ENCODE peak calls at places on chromosomes 13 and 19, in ten cellular contexts. O is cardiac muscle cell, S is mesenchymal stem cell, R is Caco-2, Z is left ventricle myocardium inferior, F is colonic mucosa, L is GM23248, X is body of pancreas, C is IMR-90, J is tibial artery. E is an unnamed sample. For H3K4me1, the result is how much of the 10 kb centered on the place peaks cover.

GRCh38 chr19:15266683-15267082 is 34.4 kb upstream of the EPHX3 start:
- DNase-seq in F (no peak), R (no peak), O (no peak), C (no peak), Z (no peak), S (no peak), J (no peak), L (no peak), X (no peak), E (no peak)

GRCh38 chr19:8640402-8641004 is 10.1 kb downstream of the NFILZ start:
- DNase-seq in O (peak), F (no peak), C (no peak), R (peak), S (no peak), L (peak), J (peak), Z (peak), X (peak), E (peak)

GRCh38 chr13:76861859-76862258 is 24.3 kb downstream of the KCTD12 start:
- DNase-seq in F (no peak), R (no peak), X (no peak), O (no peak), Z (no peak), C (no peak), L (no peak), J (no peak), S (no peak), E (no peak)

GRCh38 chr13:108093616-108094015 is 121.7 kb downstream of the LIG4 start:
- DNase-seq in C (no peak), Z (no peak), S (no peak), F (no peak), L (no peak), J (no peak), O (no peak), X (no peak), R (no peak), E (no peak)

GRCh38 chr19:38727868-38728660 is 16.2 kb downstream of the CAPN12 start:
- DNase-seq in X (peak), C (no peak), R (no peak), S (peak), L (no peak), O (peak), F (no peak), J (no peak), Z (peak), E (no peak)

GRCh38 chr13:57666554-57666953 is 35.0 kb downstream of the PCDH17 start:
- DNase-seq in Z (no peak), F (no peak), J (no peak), L (no peak), R (no peak), O (no peak), C (no peak), S (no peak), X (no peak), E (no peak)

GRCh38 chr13:48979892-48980291 is 4.2 kb downstream of the FNDC3A start:
- DNase-seq in F (no peak), O (no peak), R (no peak), C (no peak), L (no peak), Z (no peak), X (no peak), S (no peak), J (no peak), E (no peak)

GRCh38 chr19:47226426-47227346 is 4.3 kb downstream of the BBC3 start:
- DNase-seq in F (peak), Z (peak), S (peak), C (peak), R (peak), O (peak), L (peak), J (peak), X (peak), E (peak)

GRCh38 chr19:5001547-5002131 is 32.7 kb downstream of the KDM4B start:
- DNase-seq in X (peak), O (peak), R (no peak), S (peak), Z (no peak), F (no peak), C (peak), J (no peak), L (peak), E (no peak)

GRCh38 chr13:27401210-27401609 is 23.2 kb upstream of the GTF3A start:
- DNase-seq in J (no peak), X (no peak), C (no peak), S (no peak), L (peak), O (no peak), Z (peak), F (peak), R (no peak), E (peak)

GRCh38 chr13:19860884-19861655 is 2.4 kb downstream of the ZMYM5 start:
- DNase-seq in L (peak), J (no peak), R (no peak), S (peak), C (peak), Z (no peak), F (no peak), X (no peak), O (peak), E (no peak)

GRCh38 chr19:50890422-50891252 is 17.4 kb downstream of the KLK2 start:
- DNase-seq in R (no peak), J (no peak), X (no peak), F (no peak), Z (no peak), S (no peak), O (peak), L (peak), C (peak), E (no peak)

GRCh38 chr19:14031719-14032480 is at the start of gene IL27RA:
- DNase-seq in L (peak), R (peak), O (peak), J (peak), X (peak), C (peak), Z (peak), F (peak), S (peak), E (peak)

GRCh38 chr19:49676136-49676689 is 858 bp upstream of the PRMT1 start:
- DNase-seq in F (peak), J (no peak), X (peak), C (peak), S (peak), R (no peak), Z (peak), O (peak), L (peak), E (peak)

GRCh38 chr13:99043700-99044300 is 65.9 kb upstream of the DOCK9 start:
- DNase-seq in O (no peak), Z (no peak), L (no peak), F (no peak), J (no peak), S (no peak), X (no peak), C (no peak), R (no peak), E (no peak)

GRCh38 chr13:51803018-51803417 is 945 bp downstream of the DHRS12 start:
- DNase-seq in F (peak), R (no peak), J (no peak), S (no peak), Z (no peak), C (no peak), O (no peak), X (no peak), L (peak), E (no peak)

GRCh38 chr13:41696163-41697003 is 239.0 kb downstream of the RGCC start:
- DNase-seq in X (no peak), F (no peak), R (peak), S (peak), Z (no peak), L (peak), O (peak), J (no peak), C (peak), E (no peak)

GRCh38 chr19:29793116-29793727 is 18.6 kb upstream of the CCNE1 start:
- DNase-seq in R (no peak), S (no peak), Z (no peak), X (no peak), L (no peak), J (no peak), F (no peak), O (no peak), C (no peak), E (peak)

GRCh38 chr19:6663236-6664187 is 6.4 kb downstream of the TNFSF14 start:
- DNase-seq in F (no peak), Z (no peak), J (no peak), C (no peak), X (no peak), R (no peak), S (no peak), L (peak), O (peak), E (no peak)

DNA sequence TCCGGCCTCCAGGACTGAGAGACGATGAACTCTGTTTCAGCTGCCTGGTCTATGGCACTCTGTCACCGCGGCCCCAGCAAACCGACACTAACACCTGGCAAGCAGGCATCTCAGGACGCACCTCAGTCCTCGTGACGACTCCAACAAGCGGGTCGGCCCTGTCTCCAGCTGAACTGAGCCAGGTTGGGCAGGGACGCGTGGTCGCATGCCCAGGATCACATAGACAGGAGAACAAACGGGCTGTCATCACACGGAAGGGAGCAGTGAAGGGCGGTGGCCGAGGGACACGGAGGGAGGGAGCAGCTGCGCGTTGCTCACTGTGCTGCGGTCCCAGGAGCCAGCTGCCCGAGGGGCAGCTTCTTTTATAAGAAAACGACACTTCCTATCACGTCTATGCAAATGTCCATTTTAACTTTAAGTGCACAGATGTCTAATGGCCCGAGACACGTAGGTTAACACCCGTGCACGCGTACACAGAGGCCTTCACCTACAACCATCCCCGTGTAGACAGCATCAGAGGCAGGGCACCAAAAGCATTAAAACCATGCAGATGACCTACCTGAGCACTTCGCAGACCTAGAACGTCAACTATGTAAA is 8.9 kb downstream of the SGTA start:
- DNase-seq in J (no peak), L (no peak), C (no peak), O (no peak), F (no peak), X (no peak), R (no peak), Z (peak), S (no peak), E (peak)
- H3K4me1 ChIP-seq in J (under half), L (under half), C (under half), O (under half), F (under half), X (under half), R (under half), Z (half or more), S (under half), E (half or more)

GRCh38 chr13:79097201-79097600 is 308.9 kb downstream of the RBM26 start:
- DNase-seq in Z (no peak), X (no peak), R (no peak), C (no peak), O (no peak), S (no peak), J (no peak), F (no peak), L (no peak), E (no peak)
- H3K4me1 ChIP-seq in Z (under half), X (under half), R (under half), C (under half), O (under half), S (under half), J (under half), F (under half), L (under half), E (under half)

GRCh38 chr13:40352385-40352778 is 314.1 kb downstream of the FOXO1 start:
- DNase-seq in F (no peak), X (peak), R (no peak), C (no peak), Z (peak), S (no peak), L (peak), J (no peak), O (peak), E (peak)
- H3K4me1 ChIP-seq in F (under half), X (under half), R (under half), C (under half), Z (under half), S (under half), L (under half), J (under half), O (under half), E (under half)

GRCh38 chr19:56111601-56112312 is 9.3 kb downstream of the ZNF787 start:
- DNase-seq in O (no peak), Z (peak), F (peak), S (no peak), J (no peak), R (no peak), L (no peak), X (peak), C (no peak), E (peak)

GRCh38 chr19:56112313-56112709 is 8.8 kb downstream of the ZNF787 start:
- DNase-seq in R (no peak), C (no peak), X (no peak), S (no peak), O (no peak), L (no peak), F (no peak), Z (no peak), J (no peak), E (no peak)

GRCh38 chr19:56114051-56114694 is 6.9 kb downstream of the ZNF787 start:
- DNase-seq in L (no peak), S (no peak), O (no peak), J (no peak), X (no peak), R (no peak), Z (no peak), C (no peak), F (no peak), E (no peak)

GRCh38 chr19:56114711-56115110 is 6.4 kb downstream of the ZNF787 start:
- DNase-seq in R (no peak), J (no peak), O (no peak), L (no peak), F (no peak), Z (no peak), X (no peak), S (no peak), C (no peak), E (no peak)

GRCh38 chr19:56113071-56113632 is 7.9 kb downstream of the ZNF787 start:
- DNase-seq in L (no peak), X (no peak), S (no peak), J (no peak), Z (no peak), F (no peak), O (no peak), R (no peak), C (no peak), E (no peak)
- H3K4me1 ChIP-seq in L (under half), X (half or more), S (half or more), J (half or more), Z (half or more), F (under half), O (half or more), R (under half), C (under half), E (half or more)

DNA sequence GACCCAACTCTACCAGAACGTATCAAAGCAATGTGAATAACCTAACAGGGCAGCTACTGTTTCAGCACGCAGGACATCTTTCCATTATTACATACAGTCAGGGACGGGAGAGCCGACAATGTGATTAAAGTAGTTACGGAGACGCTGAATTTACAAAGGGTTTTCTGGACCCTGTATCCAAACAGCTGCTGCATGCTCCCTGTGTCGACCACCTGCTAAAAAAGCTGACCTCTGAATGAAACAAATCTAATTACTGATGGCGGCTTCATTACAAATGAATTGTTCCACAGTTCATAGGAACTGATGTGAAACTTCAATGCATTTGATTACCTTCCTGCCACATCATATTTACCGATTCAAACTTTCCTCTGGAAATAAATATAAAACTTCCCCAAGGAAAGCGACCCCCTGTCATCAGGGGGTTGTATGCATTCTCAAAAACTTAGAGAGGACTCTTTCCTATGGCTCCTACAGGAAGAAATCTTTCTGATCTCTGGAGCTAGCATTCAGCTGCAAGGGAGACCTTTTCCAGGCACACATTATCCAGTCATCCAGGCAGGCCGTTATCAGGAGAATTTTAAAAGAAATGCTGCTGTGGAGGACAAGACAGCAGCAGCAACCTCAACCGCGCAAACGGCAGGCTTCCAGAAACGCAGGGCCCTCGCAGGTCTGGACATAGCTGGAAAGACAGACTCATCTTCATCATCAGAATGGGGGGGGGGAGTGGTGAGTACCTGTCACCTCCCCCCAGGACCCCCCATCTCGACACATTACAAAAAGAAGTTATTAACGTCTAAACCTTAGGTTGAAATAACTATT is 3.1 kb downstream of the EFNB2 start:
- DNase-seq in O (peak), S (peak), X (no peak), R (no peak), C (peak), J (no peak), F (peak), L (peak), Z (no peak), E (no peak)
- H3K4me1 ChIP-seq in O (under half), S (under half), X (under half), R (under half), C (under half), J (under half), F (under half), L (under half), Z (half or more), E (under half)

DNA sequence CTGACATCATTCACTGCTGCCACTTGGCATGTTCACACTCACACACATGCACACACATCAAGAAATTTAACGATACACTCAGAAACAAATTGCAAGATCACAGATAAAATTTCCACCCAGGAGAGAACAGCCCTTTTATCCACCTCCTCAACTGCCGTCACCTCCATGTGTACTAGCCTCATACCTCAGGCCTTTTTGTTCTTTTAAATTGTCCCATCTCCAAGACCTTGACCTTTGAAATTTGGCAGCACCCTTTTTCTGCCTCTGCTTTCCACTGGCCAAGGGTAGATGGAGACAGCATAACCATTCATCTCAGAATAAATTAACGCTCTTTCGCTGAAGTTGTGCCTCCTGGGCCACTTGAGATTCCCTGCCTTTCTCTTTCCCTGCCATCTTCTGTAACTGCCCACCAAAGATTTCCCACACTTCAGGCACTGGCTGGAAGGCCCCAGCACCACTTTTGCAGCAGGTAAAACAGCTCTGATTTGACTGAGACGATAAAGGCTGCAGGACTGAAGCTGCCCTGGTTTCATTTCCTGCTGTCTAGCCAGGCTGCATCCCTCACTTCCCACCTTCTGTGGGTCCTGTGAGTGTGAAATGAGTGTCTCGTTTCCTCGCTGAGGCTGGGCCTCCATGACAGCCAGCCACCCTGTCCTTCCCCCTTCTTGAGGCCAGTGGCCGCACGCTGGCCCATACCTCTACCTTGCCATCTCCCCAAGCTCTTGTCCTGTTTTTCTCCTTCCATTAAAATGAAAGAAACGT is 39.3 kb downstream of the MBNL2 start:
- DNase-seq in X (no peak), Z (no peak), C (no peak), O (no peak), R (no peak), F (no peak), J (no peak), S (no peak), L (no peak), E (no peak)
- H3K4me1 ChIP-seq in X (half or more), Z (half or more), C (under half), O (under half), R (half or more), F (under half), J (half or more), S (under half), L (under half), E (half or more)

GRCh38 chr19:32676186-32676894 is 692 bp downstream of the RGS9BP start:
- DNase-seq in J (no peak), Z (no peak), C (no peak), X (peak), S (no peak), O (no peak), F (no peak), L (peak), R (peak), E (peak)

GRCh38 chr19:32675720-32676185 is at the start of gene RGS9BP:
- DNase-seq in L (peak), J (peak), S (peak), F (peak), O (peak), C (peak), R (peak), Z (peak), X (peak), E (peak)

GRCh38 chr19:32673573-32673972 is 1.4 kb downstream of the ANKRD27 start:
- DNase-seq in C (no peak), R (no peak), L (no peak), J (no peak), Z (no peak), O (no peak), F (no peak), X (no peak), S (no peak), E (no peak)

GRCh38 chr19:32674959-32675719 is at the start of gene ANKRD27:
- DNase-seq in L (peak), O (peak), X (peak), F (peak), S (peak), R (peak), J (peak), C (peak), Z (peak), E (peak)

DNA sequence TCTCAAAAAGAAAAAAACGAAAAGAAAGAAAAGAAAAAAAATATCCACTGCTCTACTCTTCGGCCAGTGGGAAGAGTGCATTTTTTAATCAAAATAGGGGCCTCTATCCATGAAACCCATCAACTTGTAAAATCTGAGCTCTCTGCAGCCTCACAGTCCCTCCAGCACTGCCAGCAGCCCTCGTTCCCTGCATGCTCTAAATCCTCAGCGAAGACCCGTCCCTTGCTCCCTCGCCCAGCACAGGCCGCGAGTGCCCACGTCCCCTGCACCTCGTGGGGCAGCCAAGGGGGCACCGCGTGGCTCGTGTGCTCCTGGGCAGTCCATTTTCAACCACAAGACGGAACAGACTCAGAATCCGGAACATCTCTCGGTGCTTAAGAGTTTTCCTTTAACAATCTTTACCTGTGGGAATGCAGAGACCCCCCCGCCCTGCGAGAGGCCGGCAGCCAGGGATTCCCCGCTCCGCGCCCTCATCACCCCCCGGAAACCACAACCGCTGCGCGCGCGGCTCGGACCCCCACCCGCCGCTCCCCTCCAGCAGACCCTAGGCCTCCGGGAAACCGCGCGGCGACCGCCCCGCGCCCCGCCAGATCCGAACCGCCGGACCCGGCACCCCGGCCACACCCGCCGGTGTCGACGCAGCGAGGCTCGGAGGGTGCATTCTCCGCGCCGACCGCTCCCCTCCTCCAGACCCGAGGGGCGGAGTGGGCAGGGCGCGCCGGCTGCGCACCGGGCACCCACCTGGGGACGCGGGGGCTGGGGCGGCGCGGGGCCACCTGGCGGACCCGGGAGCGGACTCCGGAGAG is 624 bp downstream of the ANKRD27 start:
- DNase-seq in R (no peak), C (no peak), X (no peak), Z (no peak), J (no peak), S (no peak), F (no peak), L (peak), O (no peak), E (no peak)
- H3K4me1 ChIP-seq in R (under half), C (under half), X (under half), Z (half or more), J (under half), S (under half), F (under half), L (under half), O (under half), E (under half)

GRCh38 chr19:16604615-16605014 is 23.4 kb downstream of the MED26 start:
- DNase-seq in X (no peak), S (no peak), O (no peak), Z (no peak), L (no peak), F (no peak), J (no peak), R (no peak), C (no peak), E (no peak)
- H3K4me1 ChIP-seq in X (half or more), S (under half), O (under half), Z (half or more), L (under half), F (under half), J (half or more), R (under half), C (under half), E (half or more)

GRCh38 chr19:19458110-19458816 is 52.8 kb downstream of the GATAD2A start:
- DNase-seq in L (no peak), C (no peak), Z (no peak), X (no peak), R (no peak), S (peak), F (no peak), O (no peak), J (no peak), E (no peak)
- H3K4me1 ChIP-seq in L (half or more), C (half or more), Z (half or more), X (under half), R (under half), S (under half), F (under half), O (under half), J (under half), E (half or more)

E was measured in psoas muscle.